ENCODE peak calls at places on chromosomes 16 and 17, in six cellular contexts. L is transverse colon, C is mammary epithelial cell, G is psoas muscle, Y is ovary, O is GM12865. K is an unnamed sample.

GRCh38 chr17:42409467-42410351 is 13.3 kb downstream of the CAVIN1 start:
- DNase-seq in O (no peak), L (peak), C (peak), G (peak), Y (peak), K (peak)

GRCh38 chr16:23182675-23183485 is at the start of gene SCNN1G:
- DNase-seq in C (peak), G (no peak), O (peak), L (peak), Y (no peak), K (peak)

GRCh38 chr17:77377836-77378235 is 237.1 kb downstream of the SEC14L1 start:
- DNase-seq in Y (peak), O (no peak), G (no peak), L (no peak), C (no peak), K (no peak)

GRCh38 chr17:41666336-41666680 is 22.4 kb upstream of the EIF1 start:
- DNase-seq in G (peak), O (peak), Y (peak), C (peak), L (peak), K (peak)

GRCh38 chr16:582614-583331 is 7.1 kb upstream of the RAB40C start:
- DNase-seq in O (no peak), C (no peak), L (no peak), G (peak), Y (no peak), K (no peak)

GRCh38 chr16:80023865-80024264 is 423.3 kb upstream of the MAF start:
- DNase-seq in G (no peak), O (no peak), L (no peak), Y (no peak), C (no peak), K (peak)

GRCh38 chr17:20991276-20992037 is 51.4 kb downstream of the USP22 start:
- DNase-seq in C (no peak), L (no peak), O (no peak), Y (no peak), G (peak), K (no peak)

GRCh38 chr16:79534143-79534542 is 66.4 kb downstream of the MAF start:
- DNase-seq in L (no peak), O (no peak), Y (no peak), C (no peak), G (no peak), K (no peak)

GRCh38 chr16:89360760-89361435 is 129.5 kb downstream of the ANKRD11 start:
- DNase-seq in L (peak), Y (no peak), O (peak), C (no peak), G (peak), K (no peak)

GRCh38 chr16:72811188-72811720 is 236.7 kb downstream of the ZFHX3 start:
- DNase-seq in O (no peak), G (no peak), Y (no peak), C (no peak), L (no peak), K (peak)

GRCh38 chr16:54847609-54848008 is 83.1 kb upstream of the IRX5 start:
- DNase-seq in C (no peak), L (no peak), O (no peak), G (no peak), Y (no peak), K (no peak)

GRCh38 chr17:8380049-8380448 is 2.9 kb downstream of the RPL26 start:
- DNase-seq in C (no peak), L (no peak), G (no peak), O (no peak), Y (no peak), K (no peak)

GRCh38 chr16:81696136-81696958 is 82.7 kb upstream of the PLCG2 start:
- DNase-seq in O (peak), Y (no peak), G (no peak), C (no peak), L (no peak), K (no peak)

GRCh38 chr17:41737680-41738023 is 3.2 kb upstream of the HAP1 start:
- DNase-seq in C (no peak), L (no peak), O (no peak), G (no peak), Y (no peak), K (no peak)

GRCh38 chr17:39926588-39927100 is 757 bp downstream of the ORMDL3 start:
- DNase-seq in L (peak), O (peak), G (no peak), C (peak), Y (no peak), K (peak)

GRCh38 chr17:34485999-34486398 is 93.4 kb upstream of the TMEM132E start:
- DNase-seq in O (peak), Y (no peak), L (no peak), C (no peak), G (no peak), K (no peak)

GRCh38 chr17:4565209-4566141 is 5.1 kb upstream of the GGT6 start:
- DNase-seq in Y (no peak), G (peak), O (peak), L (peak), C (peak), K (peak)

GRCh38 chr17:36911007-36911406 is 26.3 kb upstream of the LHX1 start:
- DNase-seq in G (no peak), Y (no peak), C (no peak), O (no peak), L (no peak), K (no peak)

GRCh38 chr17:5537251-5537650 is 47.1 kb downstream of the NLRP1 start:
- DNase-seq in L (no peak), O (no peak), Y (no peak), C (no peak), G (no peak), K (no peak)

GRCh38 chr17:76969598-76970172 is 101.5 kb downstream of the MGAT5B start:
- DNase-seq in C (no peak), L (no peak), Y (no peak), G (no peak), O (no peak), K (no peak)

GRCh38 chr16:648071-648785 is 937 bp upstream of the WDR90 start:
- DNase-seq in Y (no peak), G (no peak), O (peak), L (peak), C (peak), K (peak)

GRCh38 chr16:8660841-8661301 is 13.5 kb upstream of the ABAT start:
- DNase-seq in Y (peak), C (peak), G (peak), O (peak), L (peak), K (peak)

GRCh38 chr16:85615014-85615851 is 2.1 kb downstream of the GSE1 start:
- DNase-seq in L (peak), O (no peak), Y (no peak), C (peak), G (no peak), K (peak)

GRCh38 chr17:8046929-8047768 is 8.3 kb downstream of the ALOX15B start:
- DNase-seq in L (no peak), G (no peak), C (no peak), O (no peak), Y (no peak), K (no peak)

GRCh38 chr16:59290718-59291117 is 556.6 kb upstream of the GOT2 start:
- DNase-seq in Y (no peak), C (no peak), G (no peak), O (no peak), L (no peak), K (no peak)

GRCh38 chr17:13597723-13598347 is 3.9 kb downstream of the HS3ST3A1 start:
- DNase-seq in G (no peak), O (peak), C (peak), Y (no peak), L (peak), K (peak)

GRCh38 chr17:34178047-34178446 is 77.0 kb upstream of the CCL2 start:
- DNase-seq in Y (no peak), C (no peak), L (no peak), O (no peak), G (no peak), K (no peak)

GRCh38 chr17:14156689-14157088 is 80.0 kb downstream of the CDRT15 start:
- DNase-seq in G (no peak), L (no peak), O (no peak), C (no peak), Y (no peak), K (no peak)

GRCh38 chr16:46830417-46830901 is 521 bp downstream of the C16orf87 start:
- DNase-seq in C (no peak), L (peak), G (peak), Y (peak), O (peak), K (peak)
- TF ChIP-seq CTCF in C (no peak), L (no peak), G (no peak), Y (no peak), O (no peak), K (no peak)

DNA sequence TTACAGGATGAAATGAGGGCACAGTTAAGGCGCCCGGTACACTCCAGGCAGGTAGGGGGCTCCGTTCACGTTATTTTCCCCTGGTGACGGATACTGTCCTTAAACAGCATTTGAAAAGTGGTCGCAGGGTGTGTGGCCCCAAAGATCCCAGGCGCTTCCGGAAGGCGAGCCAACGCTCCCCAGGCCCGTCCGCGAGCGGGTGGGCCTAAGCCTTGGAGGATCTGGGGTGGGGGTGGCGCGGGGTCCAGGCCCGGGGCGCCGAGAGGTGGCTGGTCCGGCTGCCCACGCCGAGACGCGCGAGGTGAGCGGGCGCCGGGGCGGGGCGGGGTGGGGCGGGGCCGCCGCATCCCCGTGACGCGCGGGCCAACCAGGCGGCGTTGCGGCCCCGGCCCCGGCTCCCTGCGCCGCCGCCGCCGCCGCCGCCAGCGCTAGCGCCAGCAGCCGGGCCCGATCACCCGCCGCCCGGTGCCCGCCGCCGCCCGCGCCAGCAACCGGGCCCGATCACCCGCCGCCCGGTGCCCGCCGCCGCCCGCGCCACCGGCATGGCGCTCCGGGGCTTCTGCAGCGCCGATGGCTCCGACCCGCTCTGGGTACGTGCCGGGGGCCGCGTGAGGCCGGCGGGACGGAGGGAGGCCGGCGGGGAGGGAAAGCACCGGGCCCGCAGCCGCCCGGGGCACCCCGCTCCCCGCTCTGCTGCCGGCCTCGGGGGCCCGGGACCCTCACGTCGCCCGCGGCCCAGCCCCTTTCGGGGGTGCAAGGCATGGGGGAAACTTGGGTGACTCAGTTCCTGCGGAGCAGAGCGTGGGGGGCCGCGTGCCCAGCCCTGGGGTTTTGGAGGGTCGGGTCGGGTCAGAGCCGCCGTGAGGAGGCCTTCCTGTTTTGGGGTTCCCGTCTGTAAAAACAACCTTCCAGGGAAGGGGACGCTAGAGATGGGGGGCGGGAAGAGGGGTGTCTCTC is at the start of gene ABCC1:
- DNase-seq in G (peak), Y (peak), C (peak), L (peak), O (peak), K (no peak)
- TF ChIP-seq CTCF in G (no peak), Y (no peak), C (no peak), L (no peak), O (no peak), K (no peak)

GRCh38 chr17:58263773-58264172 is 17.0 kb downstream of the MPO start:
- DNase-seq in L (no peak), C (no peak), O (no peak), G (no peak), Y (no peak), K (no peak)
- TF ChIP-seq CTCF in L (no peak), C (no peak), O (no peak), G (no peak), Y (no peak), K (no peak)

GRCh38 chr17:79606487-79606886 is 4.4 kb downstream of the RBFOX3 start:
- DNase-seq in L (no peak), O (no peak), Y (no peak), C (no peak), G (no peak), K (no peak)

GRCh38 chr17:79608729-79609039 is 2.2 kb downstream of the RBFOX3 start:
- DNase-seq in Y (no peak), O (no peak), L (no peak), C (no peak), G (no peak), K (no peak)

GRCh38 chr17:79609616-79610150 is 1.2 kb downstream of the RBFOX3 start:
- DNase-seq in Y (no peak), G (no peak), O (no peak), C (no peak), L (no peak), K (no peak)

GRCh38 chr17:79609175-79609589 is 1.7 kb downstream of the RBFOX3 start:
- DNase-seq in Y (no peak), L (no peak), O (no peak), G (no peak), C (no peak), K (no peak)

GRCh38 chr17:79607941-79608728 is 2.7 kb downstream of the RBFOX3 start:
- DNase-seq in G (no peak), L (peak), O (no peak), C (peak), Y (no peak), K (no peak)
- TF ChIP-seq CTCF in G (no peak), L (no peak), O (no peak), C (no peak), Y (no peak), K (no peak)

GRCh38 chr17:74296548-74296936 is 22.5 kb downstream of the DNAI2 start:
- DNase-seq in G (peak), L (peak), Y (peak), C (peak), O (peak), K (peak)
- TF ChIP-seq CTCF in G (peak), L (peak), Y (peak), C (peak), O (peak), K (peak)

GRCh38 chr16:27455700-27456099 is 53.7 kb downstream of the IL21R start:
- DNase-seq in G (peak), Y (no peak), L (no peak), O (no peak), C (peak), K (peak)
- TF ChIP-seq CTCF in G (no peak), Y (no peak), L (no peak), O (no peak), C (no peak), K (no peak)

DNA sequence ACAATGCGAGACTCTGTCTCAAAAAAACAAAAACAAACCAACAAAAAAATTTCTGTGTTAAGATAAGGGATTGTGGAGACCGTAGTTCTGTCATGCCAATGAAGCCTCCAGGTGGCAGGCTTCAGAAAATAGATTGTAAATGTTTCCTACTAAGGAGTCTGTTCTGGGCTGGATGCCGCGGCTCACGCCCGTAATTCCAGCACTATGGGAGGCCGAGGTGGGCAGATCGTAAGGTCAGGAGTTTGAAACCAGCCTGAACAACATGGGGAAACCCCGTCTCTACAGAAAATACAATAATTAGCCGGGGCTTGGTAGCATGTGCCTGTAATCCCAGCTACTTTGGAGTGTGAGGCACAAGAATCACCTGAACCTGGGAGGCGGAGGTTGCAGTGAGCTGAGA is 4.4 kb upstream of the SNX29 start:
- DNase-seq in L (no peak), G (no peak), O (no peak), Y (no peak), C (no peak), K (peak)
- TF ChIP-seq CTCF in L (no peak), G (peak), O (peak), Y (no peak), C (no peak), K (no peak)

K was measured in MCF 10A.